ENCODE peak calls at places on chromosomes 11 and 22, in five cellular contexts. M, E, U, A and R are unnamed samples.

GRCh38 chr11:30333405-30333804 is 10.5 kb downstream of the ARL14EP start:
- DNase-seq in M (peak; percentile 24), E (no peak), U (no peak), A (no peak), R (no peak)

GRCh38 chr22:23675502-23676415 is 15.1 kb upstream of the RGL4 start:
- DNase-seq in M (peak; percentile 76), E (no peak), U (peak; percentile 56), A (no peak), R (peak; percentile 60)

GRCh38 chr11:22920939-22921565 is 60.8 kb upstream of the CCDC179 start:
- DNase-seq in M (peak; percentile 66), E (peak; percentile 36), U (peak; percentile 60), A (peak; percentile 31), R (peak; percentile 8)

GRCh38 chr11:113376156-113376555 is 11.4 kb upstream of the ANKK1 start:
- DNase-seq in M (no peak), E (peak; percentile 33), U (no peak), A (no peak), R (no peak)

GRCh38 chr11:65975771-65976170 is 14.2 kb downstream of the SART1 start:
- DNase-seq in M (no peak), E (no peak), U (no peak), A (no peak), R (no peak)

GRCh38 chr11:2886191-2886894 is 768 bp upstream of the CDKN1C start:
- DNase-seq in M (no peak), E (no peak), U (no peak), A (no peak), R (no peak)

GRCh38 chr22:23684051-23684450 is 6.8 kb upstream of the RGL4 start:
- DNase-seq in M (no peak), E (no peak), U (no peak), A (no peak), R (no peak)

GRCh38 chr11:129639300-129639699 is 176.3 kb upstream of the TMEM45B start:
- DNase-seq in M (peak; percentile 98), E (no peak), U (no peak), A (peak; percentile 88), R (no peak)

GRCh38 chr11:21465920-21466319 is 727.0 kb upstream of the ANO5 start:
- DNase-seq in M (no peak), E (no peak), U (no peak), A (no peak), R (no peak)

GRCh38 chr11:71453911-71454304 is 905 bp downstream of the NADSYN1 start:
- DNase-seq in M (no peak), E (no peak), U (no peak), A (no peak), R (no peak)

GRCh38 chr11:2816941-2817421 is 68.6 kb downstream of the CDKN1C start:
- DNase-seq in M (peak; percentile 9), E (no peak), U (peak; percentile 25), A (no peak), R (peak; percentile 28)

GRCh38 chr11:59669611-59670009 is 773 bp upstream of the PATL1 start:
- DNase-seq in M (peak; percentile 63), E (peak; percentile 70), U (no peak), A (no peak), R (peak; percentile 42)

GRCh38 chr22:48667289-48667688 is 1160.4 kb downstream of the BRD1 start:
- DNase-seq in M (no peak), E (no peak), U (no peak), A (no peak), R (no peak)

GRCh38 chr11:130480721-130481140 is 32.3 kb downstream of the ADAMTS15 start:
- DNase-seq in M (peak; percentile 8), E (no peak), U (no peak), A (no peak), R (no peak)

GRCh38 chr11:114040706-114041211 is 18.8 kb upstream of the ZBTB16 start:
- DNase-seq in M (peak; percentile 37), E (no peak), U (no peak), A (no peak), R (peak; percentile 73)

GRCh38 chr22:45157907-45158306 is 5.8 kb upstream of the NUP50 start:
- DNase-seq in M (no peak), E (no peak), U (no peak), A (no peak), R (no peak)

GRCh38 chr11:693415-693831 is 1.6 kb downstream of the DEAF1 start:
- DNase-seq in M (peak; percentile 19), E (no peak), U (no peak), A (no peak), R (no peak)

GRCh38 chr11:130315354-130315970 is 745 bp upstream of the ZBTB44 start:
- DNase-seq in M (no peak), E (no peak), U (peak; percentile 46), A (no peak), R (peak; percentile 50)

GRCh38 chr22:29071261-29072045 is 1.4 kb upstream of the KREMEN1 start:
- DNase-seq in M (peak; percentile 62), E (no peak), U (peak; percentile 32), A (no peak), R (peak; percentile 75)

GRCh38 chr11:83063073-83063754 is 8.5 kb downstream of the RAB30 start:
- DNase-seq in M (peak; percentile 30), E (no peak), U (no peak), A (no peak), R (no peak)

GRCh38 chr22:44412136-44412731 is 85.8 kb downstream of the RTL6 start:
- DNase-seq in M (no peak), E (no peak), U (no peak), A (no peak), R (no peak)